ENCODE peak calls at places on chromosomes 13 and 19, in four cellular contexts. One of them, this sample, is unnamed.

GRCh38 chr13:20980420-20980819 is 77.9 kb upstream of the XPO4 start:
- DNase-seq in HL-60: peak; percentile 43
- DNase-seq in astrocyte of the cerebellum: no peak
- DNase-seq in neural crest cell: no peak
- DNase-seq in this sample: no peak

GRCh38 chr13:100916943-100917342 is 242.3 kb upstream of the TMTC4 start:
- DNase-seq in HL-60: no peak
- DNase-seq in astrocyte of the cerebellum: no peak
- DNase-seq in neural crest cell: no peak
- DNase-seq in this sample: no peak

GRCh38 chr13:21674271-21675009 is 3.6 kb downstream of the FGF9 start:
- DNase-seq in HL-60: no peak
- DNase-seq in astrocyte of the cerebellum: no peak
- DNase-seq in neural crest cell: peak; percentile 31
- DNase-seq in this sample: no peak

GRCh38 chr19:13946414-13946813 is 5.9 kb upstream of the DCAF15 start:
- DNase-seq in HL-60: no peak
- DNase-seq in astrocyte of the cerebellum: no peak
- DNase-seq in neural crest cell: no peak
- DNase-seq in this sample: no peak

GRCh38 chr13:98195054-98195791 is 18.2 kb upstream of the RNF113B start:
- DNase-seq in HL-60: no peak
- DNase-seq in astrocyte of the cerebellum: no peak
- DNase-seq in neural crest cell: no peak
- DNase-seq in this sample: no peak

GRCh38 chr13:39951301-39951700 is 295.8 kb downstream of the COG6 start:
- DNase-seq in HL-60: no peak
- DNase-seq in astrocyte of the cerebellum: no peak
- DNase-seq in neural crest cell: no peak
- DNase-seq in this sample: no peak

GRCh38 chr13:49497272-49497671 is 1.5 kb downstream of the PHF11 start:
- DNase-seq in HL-60: no peak
- DNase-seq in astrocyte of the cerebellum: no peak
- DNase-seq in neural crest cell: no peak
- DNase-seq in this sample: no peak

GRCh38 chr13:46121033-46121432 is 16.2 kb upstream of the CPB2 start:
- DNase-seq in HL-60: no peak
- DNase-seq in astrocyte of the cerebellum: no peak
- DNase-seq in neural crest cell: no peak
- DNase-seq in this sample: no peak

GRCh38 chr13:46010148-46010547 is 42.4 kb downstream of the ZC3H13 start:
- DNase-seq in HL-60: no peak
- DNase-seq in astrocyte of the cerebellum: no peak
- DNase-seq in neural crest cell: no peak
- DNase-seq in this sample: no peak

GRCh38 chr13:60164490-60164889 is 762 bp upstream of the DIAPH3 start:
- DNase-seq in HL-60: no peak
- DNase-seq in astrocyte of the cerebellum: no peak
- DNase-seq in neural crest cell: no peak
- DNase-seq in this sample: no peak

GRCh38 chr19:49216076-49216475 is 58.5 kb downstream of the TRPM4 start:
- DNase-seq in HL-60: no peak
- DNase-seq in astrocyte of the cerebellum: no peak
- DNase-seq in neural crest cell: no peak
- DNase-seq in this sample: no peak

GRCh38 chr13:45162821-45163220 is 38.0 kb downstream of the KCTD4 start:
- DNase-seq in HL-60: no peak
- DNase-seq in astrocyte of the cerebellum: peak; percentile 88
- DNase-seq in neural crest cell: no peak
- DNase-seq in this sample: peak; percentile 40

GRCh38 chr19:7670150-7670784 is 1.4 kb downstream of the RETN start:
- DNase-seq in HL-60: peak; percentile 41
- DNase-seq in astrocyte of the cerebellum: no peak
- DNase-seq in neural crest cell: no peak
- DNase-seq in this sample: no peak

GRCh38 chr19:48491793-48492123 is 19.9 kb downstream of the LMTK3 start:
- DNase-seq in HL-60: no peak
- DNase-seq in astrocyte of the cerebellum: no peak
- DNase-seq in neural crest cell: no peak
- DNase-seq in this sample: no peak

GRCh38 chr13:104099750-104100149 is 1033.5 kb upstream of the SLC10A2 start:
- DNase-seq in HL-60: no peak
- DNase-seq in astrocyte of the cerebellum: no peak
- DNase-seq in neural crest cell: no peak
- DNase-seq in this sample: no peak

GRCh38 chr19:53812335-53812734 is 11.8 kb downstream of the NLRP12 start:
- DNase-seq in HL-60: no peak
- DNase-seq in astrocyte of the cerebellum: no peak
- DNase-seq in neural crest cell: no peak
- DNase-seq in this sample: no peak

GRCh38 chr13:66375756-66376155 is 854.4 kb downstream of the PCDH9 start:
- DNase-seq in HL-60: no peak
- DNase-seq in astrocyte of the cerebellum: no peak
- DNase-seq in neural crest cell: no peak
- DNase-seq in this sample: no peak

GRCh38 chr19:13763300-13763699 is 1.0 kb upstream of the MRI1 start:
- DNase-seq in HL-60: no peak
- DNase-seq in astrocyte of the cerebellum: no peak
- DNase-seq in neural crest cell: no peak
- DNase-seq in this sample: no peak

GRCh38 chr19:33259532-33259931 is 33.9 kb upstream of the SLC7A10 start:
- DNase-seq in HL-60: peak; percentile 97
- DNase-seq in astrocyte of the cerebellum: no peak
- DNase-seq in neural crest cell: no peak
- DNase-seq in this sample: no peak

GRCh38 chr19:28595722-28596121 is 617.2 kb downstream of the UQCRFS1 start:
- DNase-seq in HL-60: no peak
- DNase-seq in astrocyte of the cerebellum: no peak
- DNase-seq in neural crest cell: no peak
- DNase-seq in this sample: no peak

GRCh38 chr19:11152318-11153062 is 3.1 kb downstream of the SPC24 start:
- DNase-seq in HL-60: no peak
- DNase-seq in astrocyte of the cerebellum: no peak
- DNase-seq in neural crest cell: no peak
- DNase-seq in this sample: no peak

GRCh38 chr19:7293795-7294570 is at the start of gene INSR:
- DNase-seq in HL-60: peak; percentile 93
- DNase-seq in astrocyte of the cerebellum: peak; percentile 57
- DNase-seq in neural crest cell: peak; percentile 68
- DNase-seq in this sample: peak; percentile 26

GRCh38 chr13:78022164-78022877 is 103.7 kb upstream of the EDNRB start:
- DNase-seq in HL-60: peak; percentile 70
- DNase-seq in astrocyte of the cerebellum: peak; percentile 11
- DNase-seq in neural crest cell: no peak
- DNase-seq in this sample: no peak

GRCh38 chr13:28641600-28641926 is 17.4 kb upstream of the POMP start:
- DNase-seq in HL-60: no peak
- DNase-seq in astrocyte of the cerebellum: no peak
- DNase-seq in neural crest cell: no peak
- DNase-seq in this sample: no peak

GRCh38 chr19:51779703-51780102 is 15.3 kb upstream of the FPR3 start:
- DNase-seq in HL-60: no peak
- DNase-seq in astrocyte of the cerebellum: no peak
- DNase-seq in neural crest cell: no peak
- DNase-seq in this sample: no peak

DNA sequence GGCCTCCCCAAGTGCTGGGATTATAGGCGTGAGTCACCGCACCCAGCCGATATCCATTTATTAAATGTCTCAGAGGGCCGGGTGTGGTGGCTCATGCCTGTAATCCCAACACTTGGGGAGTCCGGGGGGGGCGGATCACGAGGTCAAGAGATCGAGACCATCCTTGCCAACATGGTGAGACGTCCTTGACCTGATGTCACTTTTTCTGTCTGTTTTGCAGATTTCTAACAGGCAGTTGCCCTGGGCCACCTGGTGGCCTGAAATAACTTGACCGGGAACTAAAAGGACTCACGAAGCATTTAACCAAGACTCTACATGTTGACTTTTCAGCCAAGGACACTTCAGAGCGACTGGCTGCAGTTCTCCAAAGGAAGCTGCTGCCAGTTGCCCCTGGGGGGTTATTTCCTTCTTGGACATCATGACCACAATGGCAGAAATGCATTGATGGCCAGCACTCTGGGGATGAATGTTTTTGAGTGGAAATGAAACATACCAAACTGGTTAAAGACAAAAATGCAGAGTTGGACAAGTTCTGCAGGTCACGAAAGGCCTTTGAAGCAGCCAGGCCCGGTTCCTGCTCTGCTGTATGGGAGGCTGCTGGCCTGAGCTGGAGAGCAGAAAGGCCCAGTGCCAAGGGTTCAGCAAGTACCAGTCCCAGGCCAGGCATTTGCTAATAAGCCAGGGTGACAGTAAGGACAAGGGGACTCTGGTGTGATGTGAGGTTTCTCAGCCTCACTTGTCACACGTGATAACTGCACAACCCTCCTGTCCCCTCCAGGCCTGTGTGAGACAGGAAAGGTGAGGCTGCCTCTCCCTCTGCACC is 8.3 kb downstream of the ZNF837 start:
- DNase-seq in HL-60: peak; percentile 18
- DNase-seq in astrocyte of the cerebellum: no peak
- DNase-seq in neural crest cell: no peak
- DNase-seq in this sample: no peak
- TF ChIP-seq CTCF in HL-60: no peak
- TF ChIP-seq CTCF in astrocyte of the cerebellum: no peak
- TF ChIP-seq CTCF in neural crest cell: peak; percentile 41
- TF ChIP-seq CTCF in this sample: no peak

DNA sequence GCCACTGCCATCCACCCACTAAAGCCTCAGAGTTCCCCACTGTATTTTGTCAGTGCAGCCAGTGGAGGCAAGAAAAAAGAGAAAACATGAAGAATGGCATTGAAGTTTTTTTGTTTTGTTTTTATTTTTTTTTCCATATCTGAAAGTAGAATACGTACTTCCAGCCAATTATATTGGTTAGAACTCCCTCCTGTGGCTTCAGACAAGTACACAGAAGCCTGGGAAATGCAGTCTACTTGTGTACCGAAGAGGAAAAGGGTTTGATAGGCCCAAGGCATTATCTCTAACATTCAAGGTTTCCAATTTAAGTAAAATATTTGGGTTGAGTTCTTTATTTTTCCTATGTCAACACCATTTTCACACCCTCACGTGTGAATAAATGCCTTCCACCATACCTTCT is 696.2 kb upstream of the GPC6 start:
- DNase-seq in HL-60: no peak
- DNase-seq in astrocyte of the cerebellum: no peak
- DNase-seq in neural crest cell: no peak
- DNase-seq in this sample: no peak
- TF ChIP-seq CTCF in HL-60: no peak
- TF ChIP-seq CTCF in astrocyte of the cerebellum: no peak
- TF ChIP-seq CTCF in neural crest cell: no peak
- TF ChIP-seq CTCF in this sample: no peak

GRCh38 chr19:17158584-17158983 is 56.6 kb upstream of the USE1 start:
- DNase-seq in HL-60: no peak
- DNase-seq in astrocyte of the cerebellum: no peak
- DNase-seq in neural crest cell: no peak
- DNase-seq in this sample: no peak

GRCh38 chr19:17156947-17157302 is 58.2 kb upstream of the USE1 start:
- DNase-seq in HL-60: peak; percentile 85
- DNase-seq in astrocyte of the cerebellum: no peak
- DNase-seq in neural crest cell: no peak
- DNase-seq in this sample: no peak

GRCh38 chr19:17162580-17162979 is 52.6 kb upstream of the USE1 start:
- DNase-seq in HL-60: no peak
- DNase-seq in astrocyte of the cerebellum: no peak
- DNase-seq in neural crest cell: no peak
- DNase-seq in this sample: no peak

GRCh38 chr19:17160908-17161307 is 54.2 kb upstream of the USE1 start:
- DNase-seq in HL-60: no peak
- DNase-seq in astrocyte of the cerebellum: no peak
- DNase-seq in neural crest cell: no peak
- DNase-seq in this sample: no peak

GRCh38 chr19:17159466-17160393 is 55.4 kb upstream of the USE1 start:
- DNase-seq in HL-60: no peak
- DNase-seq in astrocyte of the cerebellum: no peak
- DNase-seq in neural crest cell: no peak
- DNase-seq in this sample: no peak
- TF ChIP-seq CTCF in HL-60: no peak
- TF ChIP-seq CTCF in astrocyte of the cerebellum: no peak
- TF ChIP-seq CTCF in neural crest cell: no peak
- TF ChIP-seq CTCF in this sample: no peak

GRCh38 chr13:113122571-113123225 is at the start of gene F10:
- DNase-seq in HL-60: no peak
- DNase-seq in astrocyte of the cerebellum: no peak
- DNase-seq in neural crest cell: peak; percentile 29
- DNase-seq in this sample: no peak
- TF ChIP-seq CTCF in HL-60: no peak
- TF ChIP-seq CTCF in astrocyte of the cerebellum: no peak
- TF ChIP-seq CTCF in neural crest cell: no peak
- TF ChIP-seq CTCF in this sample: no peak

GRCh38 chr19:45854167-45854778 is 8.7 kb downstream of the SYMPK start:
- DNase-seq in HL-60: no peak
- DNase-seq in astrocyte of the cerebellum: no peak
- DNase-seq in neural crest cell: no peak
- DNase-seq in this sample: no peak

GRCh38 chr19:45847661-45848060 is 15.3 kb downstream of the SYMPK start:
- DNase-seq in HL-60: no peak
- DNase-seq in astrocyte of the cerebellum: no peak
- DNase-seq in neural crest cell: no peak
- DNase-seq in this sample: no peak

GRCh38 chr19:45852145-45852750 is 10.7 kb downstream of the SYMPK start:
- DNase-seq in HL-60: no peak
- DNase-seq in astrocyte of the cerebellum: no peak
- DNase-seq in neural crest cell: no peak
- DNase-seq in this sample: no peak

GRCh38 chr19:45852941-45853340 is 10.0 kb downstream of the SYMPK start:
- DNase-seq in HL-60: no peak
- DNase-seq in astrocyte of the cerebellum: no peak
- DNase-seq in neural crest cell: no peak
- DNase-seq in this sample: no peak

GRCh38 chr19:45848922-45849321 is 14.0 kb downstream of the SYMPK start:
- DNase-seq in HL-60: no peak
- DNase-seq in astrocyte of the cerebellum: no peak
- DNase-seq in neural crest cell: no peak
- DNase-seq in this sample: no peak
- TF ChIP-seq CTCF in HL-60: no peak
- TF ChIP-seq CTCF in astrocyte of the cerebellum: peak; percentile 58
- TF ChIP-seq CTCF in neural crest cell: peak; percentile 48
- TF ChIP-seq CTCF in this sample: peak; percentile 5

DNA sequence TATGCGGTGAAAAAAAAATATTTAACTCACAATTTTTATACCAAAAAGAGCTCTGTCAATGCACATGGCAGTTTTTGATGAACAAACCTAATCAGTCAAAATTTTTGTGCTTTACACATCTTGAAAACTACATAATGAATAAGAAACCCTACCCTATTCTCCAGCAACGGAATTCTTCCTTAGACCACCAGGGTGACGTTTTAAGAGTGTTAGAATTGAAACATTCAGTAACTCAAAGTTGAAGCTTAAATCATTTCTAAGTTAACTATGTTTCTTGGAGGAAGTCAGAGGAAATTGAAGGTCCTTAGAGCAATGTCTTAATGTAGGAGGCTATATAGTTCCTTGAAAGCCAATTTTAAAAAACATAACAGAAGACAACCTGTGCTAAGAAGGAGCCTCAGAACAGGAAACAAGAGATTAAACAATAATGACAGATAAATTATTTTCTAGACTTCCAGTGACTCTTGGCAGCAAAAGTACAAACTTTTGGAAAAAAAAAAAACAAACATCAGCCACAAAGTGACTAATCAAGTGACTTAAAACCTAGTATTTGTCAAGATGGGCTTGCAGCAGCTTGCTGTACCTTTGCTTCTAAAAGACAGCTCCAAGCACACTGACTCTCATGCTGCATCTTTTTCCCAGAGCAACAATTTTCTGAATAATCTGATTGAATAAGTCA is 6.2 kb downstream of the SPRY2 start:
- DNase-seq in HL-60: no peak
- DNase-seq in astrocyte of the cerebellum: no peak
- DNase-seq in neural crest cell: no peak
- DNase-seq in this sample: no peak
- TF ChIP-seq CTCF in HL-60: no peak
- TF ChIP-seq CTCF in astrocyte of the cerebellum: no peak
- TF ChIP-seq CTCF in neural crest cell: peak; percentile 51
- TF ChIP-seq CTCF in this sample: no peak